ENCODE peak calls at places on chromosome 16, in seven cellular contexts. O, U, M, Y, D, H and V are unnamed samples.
A peak's percentile ranks its signal among the peaks of the same experiment; 100 is the strongest.

GRCh38 chr16:68752602-68753001 is 15.5 kb downstream of the CDH1 start:
- DNase-seq in O (no peak), U (no peak), M (no peak), Y (no peak), D (no peak), H (no peak), V (peak; percentile 46)

GRCh38 chr16:71669926-71670536 is 44.0 kb downstream of the MARVELD3 start:
- DNase-seq in O (no peak), U (no peak), M (no peak), Y (no peak), D (no peak), H (no peak), V (peak; percentile 15)

GRCh38 chr16:720507-720989 is 398 bp upstream of the ANTKMT start:
- DNase-seq in O (peak; percentile 50), U (peak; percentile 81), M (peak; percentile 73), Y (peak; percentile 89), D (peak; percentile 74), H (peak; percentile 68), V (peak; percentile 73)

GRCh38 chr16:89572042-89572441 is 3.5 kb upstream of the CPNE7 start:
- DNase-seq in O (no peak), U (no peak), M (no peak), Y (no peak), D (peak; percentile 30), H (no peak), V (no peak)

GRCh38 chr16:79762217-79762616 is 161.7 kb upstream of the MAF start:
- DNase-seq in O (no peak), U (no peak), M (no peak), Y (no peak), D (no peak), H (no peak), V (no peak)

GRCh38 chr16:85422124-85422373 is 191.1 kb upstream of the GSE1 start:
- DNase-seq in O (no peak), U (no peak), M (no peak), Y (no peak), D (no peak), H (no peak), V (no peak)

GRCh38 chr16:66311306-66311705 is 55.2 kb upstream of the CDH5 start:
- DNase-seq in O (no peak), U (no peak), M (no peak), Y (no peak), D (no peak), H (no peak), V (no peak)

GRCh38 chr16:8342276-8342675 is 248.0 kb downstream of the TMEM114 start:
- DNase-seq in O (no peak), U (no peak), M (no peak), Y (no peak), D (no peak), H (no peak), V (no peak)

GRCh38 chr16:30092373-30093010 is 768 bp upstream of the TBX6 start:
- DNase-seq in O (peak; percentile 45), U (peak; percentile 83), M (peak; percentile 94), Y (peak; percentile 94), D (peak; percentile 79), H (peak; percentile 88), V (peak; percentile 68)

GRCh38 chr16:424623-425081 is 797 bp upstream of the RAB11FIP3 start:
- DNase-seq in O (peak; percentile 36), U (no peak), M (no peak), Y (no peak), D (peak; percentile 63), H (no peak), V (no peak)

GRCh38 chr16:89618114-89618999 is 4.9 kb downstream of the DPEP1 start:
- DNase-seq in O (no peak), U (no peak), M (no peak), Y (no peak), D (no peak), H (no peak), V (no peak)

GRCh38 chr16:73483934-73484712 is 436.2 kb upstream of the ZFHX3 start:
- DNase-seq in O (no peak), U (no peak), M (peak; percentile 54), Y (peak; percentile 28), D (peak; percentile 4), H (no peak), V (no peak)

GRCh38 chr16:58620396-58620795 is 9.2 kb downstream of the CNOT1 start:
- DNase-seq in O (no peak), U (no peak), M (no peak), Y (no peak), D (no peak), H (no peak), V (no peak)

GRCh38 chr16:22117666-22118065 is 25.3 kb downstream of the VWA3A start:
- DNase-seq in O (peak; percentile 13), U (no peak), M (no peak), Y (peak; percentile 31), D (no peak), H (no peak), V (peak; percentile 17)

GRCh38 chr16:13067648-13068047 is 166.2 kb downstream of the SHISA9 start:
- DNase-seq in O (no peak), U (no peak), M (no peak), Y (no peak), D (no peak), H (no peak), V (no peak)

GRCh38 chr16:55779391-55780094 is 53.4 kb downstream of the CES1 start:
- DNase-seq in O (no peak), U (peak; percentile 23), M (no peak), Y (no peak), D (no peak), H (no peak), V (no peak)

GRCh38 chr16:81686391-81687182 is 92.5 kb upstream of the PLCG2 start:
- DNase-seq in O (no peak), U (no peak), M (no peak), Y (no peak), D (no peak), H (no peak), V (peak; percentile 32)

GRCh38 chr16:82761858-82762257 is 135.1 kb downstream of the CDH13 start:
- DNase-seq in O (no peak), U (no peak), M (no peak), Y (no peak), D (peak; percentile 32), H (peak; percentile 13), V (no peak)
- H3K4me3 ChIP-seq in O (no peak overlapping the region), U (no peak overlapping the region), M (no peak overlapping the region), Y (peak overlapping the region; percentile 53), D (peak overlapping the region; percentile 34), H (no peak overlapping the region), V (no peak overlapping the region)

GRCh38 chr16:3999479-3999868 is 116.8 kb downstream of the ADCY9 start:
- DNase-seq in O (no peak), U (peak; percentile 55), M (peak; percentile 66), Y (no peak), D (peak; percentile 84), H (no peak), V (peak; percentile 78)

GRCh38 chr16:3993052-3993785 is 112.7 kb upstream of the CREBBP start:
- DNase-seq in O (no peak), U (no peak), M (no peak), Y (no peak), D (no peak), H (no peak), V (no peak)

GRCh38 chr16:3998793-3999478 is 117.3 kb downstream of the ADCY9 start:
- DNase-seq in O (no peak), U (no peak), M (no peak), Y (no peak), D (peak; percentile 86), H (no peak), V (no peak)

GRCh38 chr16:3999890-4000325 is 116.3 kb downstream of the ADCY9 start:
- DNase-seq in O (no peak), U (no peak), M (no peak), Y (no peak), D (peak; percentile 14), H (peak; percentile 11), V (no peak)

GRCh38 chr16:3997231-3997841 is 116.8 kb upstream of the CREBBP start:
- DNase-seq in O (no peak), U (peak; percentile 60), M (no peak), Y (no peak), D (no peak), H (no peak), V (no peak)
- TF ChIP-seq EZH2phosphoT487 in O (no peak), U (no peak), M (no peak), Y (no peak), D (no peak), H (no peak), V (no peak)

GRCh38 chr16:54651440-54651839 is 279.2 kb upstream of the IRX5 start:
- DNase-seq in O (no peak), U (peak; percentile 93), M (peak; percentile 93), Y (no peak), D (no peak), H (no peak), V (no peak)
- H3K4me3 ChIP-seq in O (no peak overlapping the region), U (peak overlapping the region; percentile 41), M (peak overlapping the region; percentile 19), Y (no peak overlapping the region), D (no peak overlapping the region), H (no peak overlapping the region), V (no peak overlapping the region)

GRCh38 chr16:19307587-19308241 is 22.2 kb downstream of the CLEC19A start:
- DNase-seq in O (no peak), U (peak; percentile 82), M (peak; percentile 84), Y (no peak), D (no peak), H (peak; percentile 37), V (no peak)
- TF ChIP-seq EZH2phosphoT487 in O (no peak), U (no peak), M (no peak), Y (no peak), D (no peak), H (no peak), V (no peak)

GRCh38 chr16:3153077-3153368 is 18.2 kb downstream of the ZNF213 start:
- DNase-seq in O (no peak), U (no peak), M (no peak), Y (no peak), D (no peak), H (no peak), V (no peak)
- H3K4me3 ChIP-seq in O (no peak overlapping the region), U (peak overlapping the region; percentile 73), M (no peak overlapping the region), Y (no peak overlapping the region), D (no peak overlapping the region), H (no peak overlapping the region), V (no peak overlapping the region)